ENCODE peak calls at places on chromosomes 13 and 19, in five cellular contexts. M, K, L, A and W are unnamed samples.

GRCh38 chr19:6092329-6093286 is 17.7 kb downstream of the RFX2 start:
- DNase-seq in M (peak), K (peak), L (no peak), A (peak), W (no peak)

GRCh38 chr13:109745702-109746101 is 40.7 kb downstream of the IRS2 start:
- DNase-seq in M (no peak), K (no peak), L (no peak), A (no peak), W (no peak)

GRCh38 chr19:12777217-12778019 is 2.1 kb upstream of the HOOK2 start:
- DNase-seq in M (peak), K (peak), L (peak), A (peak), W (peak)

GRCh38 chr13:49637989-49638388 is 9.7 kb downstream of the ARL11 start:
- DNase-seq in M (no peak), K (no peak), L (no peak), A (no peak), W (no peak)

GRCh38 chr19:55301459-55302331 is 17.9 kb downstream of the BRSK1 start:
- DNase-seq in M (peak), K (peak), L (peak), A (peak), W (peak)

GRCh38 chr19:37928527-37929286 is 21.7 kb downstream of the SIPA1L3 start:
- DNase-seq in M (no peak), K (no peak), L (peak), A (no peak), W (peak)

GRCh38 chr13:33228645-33229445 is 56.7 kb downstream of the STARD13 start:
- DNase-seq in M (peak), K (no peak), L (peak), A (peak), W (no peak)

GRCh38 chr13:103883698-103884097 is 817.5 kb upstream of the SLC10A2 start:
- DNase-seq in M (peak), K (no peak), L (no peak), A (no peak), W (no peak)

GRCh38 chr13:26498524-26499208 is 58.8 kb upstream of the WASF3 start:
- DNase-seq in M (no peak), K (no peak), L (no peak), A (no peak), W (no peak)

GRCh38 chr13:51793570-51794273 is 10.2 kb downstream of the DHRS12 start:
- DNase-seq in M (no peak), K (no peak), L (no peak), A (peak), W (peak)

GRCh38 chr13:110712081-110712848 is 1.2 kb upstream of the ING1 start:
- DNase-seq in M (peak), K (peak), L (peak), A (peak), W (peak)

GRCh38 chr19:43429395-43429794 is 14.7 kb downstream of the TEX101 start:
- DNase-seq in M (no peak), K (no peak), L (no peak), A (no peak), W (no peak)

GRCh38 chr19:43423779-43424178 is 9.1 kb downstream of the TEX101 start:
- DNase-seq in M (no peak), K (no peak), L (no peak), A (no peak), W (no peak)

GRCh38 chr19:43422000-43422688 is 7.5 kb downstream of the TEX101 start:
- DNase-seq in M (no peak), K (no peak), L (no peak), A (no peak), W (no peak)

GRCh38 chr19:43422689-43423066 is 8.0 kb downstream of the TEX101 start:
- DNase-seq in M (no peak), K (no peak), L (no peak), A (no peak), W (no peak)

GRCh38 chr19:43425567-43426392 is 11.1 kb downstream of the TEX101 start:
- DNase-seq in M (peak), K (peak), L (no peak), A (no peak), W (no peak)
- TF ChIP-seq CTCF in M (peak), K (no peak), L (peak), A (peak), W (no peak)

GRCh38 chr13:87674143-87674772 is 3.1 kb downstream of the SLITRK5 start:
- DNase-seq in M (peak), K (no peak), L (no peak), A (no peak), W (no peak)

GRCh38 chr13:87667686-87668085 is 3.5 kb upstream of the SLITRK5 start:
- DNase-seq in M (no peak), K (no peak), L (no peak), A (no peak), W (no peak)

GRCh38 chr13:87671824-87672603 is 843 bp downstream of the SLITRK5 start:
- DNase-seq in M (no peak), K (no peak), L (peak), A (no peak), W (no peak)

GRCh38 chr13:87669379-87669978 is 1.7 kb upstream of the SLITRK5 start:
- DNase-seq in M (peak), K (peak), L (peak), A (no peak), W (no peak)

DNA sequence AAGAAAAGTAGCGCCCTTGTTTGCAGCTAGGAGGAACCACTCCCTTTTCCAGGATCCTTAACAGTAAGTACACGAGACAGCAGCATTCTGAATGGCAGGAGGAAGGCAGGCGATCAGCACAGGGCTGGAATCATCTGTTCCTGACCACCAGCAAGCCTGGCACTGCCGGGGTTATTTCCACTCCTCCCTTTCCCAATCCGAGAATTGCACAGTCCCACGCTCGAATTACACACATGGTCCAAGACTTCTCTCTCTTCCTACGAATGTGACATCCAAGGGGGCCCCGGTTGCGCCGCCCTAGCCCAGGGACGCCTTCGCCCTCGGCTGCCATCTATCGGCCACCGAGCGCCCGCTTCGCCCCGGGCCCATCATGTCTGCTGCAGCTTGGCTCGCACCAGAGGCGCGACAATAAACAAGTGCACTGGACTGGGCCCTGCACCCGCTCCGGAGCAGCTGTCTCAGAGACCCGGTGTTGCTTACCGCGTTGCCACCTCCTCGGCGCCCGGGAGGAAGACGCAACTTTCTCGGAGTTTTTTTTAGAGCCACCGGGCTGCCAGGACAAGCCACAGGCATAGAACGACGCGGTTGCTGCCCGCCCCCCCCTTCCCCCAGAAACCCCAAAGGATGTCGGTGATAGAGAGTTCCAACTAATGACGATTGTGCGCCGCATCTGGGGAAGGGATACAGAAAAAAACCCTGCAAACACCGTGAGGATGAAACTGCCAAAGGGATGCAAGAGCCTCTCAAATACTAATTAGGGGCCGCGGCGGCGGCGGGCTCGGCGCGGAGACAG is at the start of gene SLITRK5:
- DNase-seq in M (peak), K (peak), L (peak), A (peak), W (peak)
- TF ChIP-seq CTCF in M (peak), K (peak), L (peak), A (peak), W (no peak)

GRCh38 chr19:2495130-2495641 is 19.3 kb downstream of the GADD45B start:
- DNase-seq in M (peak), K (peak), L (no peak), A (peak), W (no peak)
- TF ChIP-seq CTCF in M (peak), K (no peak), L (no peak), A (no peak), W (no peak)

DNA sequence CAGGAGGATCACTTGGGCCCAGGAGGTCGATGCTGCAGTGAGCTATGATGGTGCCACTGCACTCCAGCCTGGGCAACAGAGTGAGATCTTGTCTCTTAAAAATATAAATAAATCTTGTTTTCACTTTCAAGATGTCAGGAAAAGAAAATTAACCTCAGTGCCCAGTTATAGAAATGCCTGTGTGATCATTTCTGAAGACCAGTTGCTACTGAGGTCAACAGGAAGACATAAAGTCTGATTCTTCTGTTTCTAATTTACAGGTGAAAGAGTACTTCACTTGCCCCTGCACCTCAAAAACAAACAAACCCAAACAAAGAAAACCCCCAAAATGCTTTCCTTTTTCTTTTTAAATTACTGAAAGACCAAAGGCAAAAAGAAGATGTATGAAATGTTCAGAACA is 174.3 kb upstream of the NBEA start:
- DNase-seq in M (no peak), K (no peak), L (no peak), A (no peak), W (no peak)
- TF ChIP-seq CTCF in M (no peak), K (no peak), L (no peak), A (no peak), W (no peak)

GRCh38 chr19:47661161-47661560 is 52.1 kb upstream of the EHD2 start:
- DNase-seq in M (no peak), K (no peak), L (no peak), A (no peak), W (no peak)

GRCh38 chr19:47663435-47663910 is 49.7 kb upstream of the EHD2 start:
- DNase-seq in M (no peak), K (no peak), L (no peak), A (peak), W (no peak)

GRCh38 chr19:47663911-47664771 is 49.1 kb upstream of the EHD2 start:
- DNase-seq in M (peak), K (peak), L (no peak), A (peak), W (no peak)

GRCh38 chr19:47660435-47660832 is 51.5 kb downstream of the BICRA start:
- DNase-seq in M (no peak), K (peak), L (no peak), A (peak), W (no peak)

DNA sequence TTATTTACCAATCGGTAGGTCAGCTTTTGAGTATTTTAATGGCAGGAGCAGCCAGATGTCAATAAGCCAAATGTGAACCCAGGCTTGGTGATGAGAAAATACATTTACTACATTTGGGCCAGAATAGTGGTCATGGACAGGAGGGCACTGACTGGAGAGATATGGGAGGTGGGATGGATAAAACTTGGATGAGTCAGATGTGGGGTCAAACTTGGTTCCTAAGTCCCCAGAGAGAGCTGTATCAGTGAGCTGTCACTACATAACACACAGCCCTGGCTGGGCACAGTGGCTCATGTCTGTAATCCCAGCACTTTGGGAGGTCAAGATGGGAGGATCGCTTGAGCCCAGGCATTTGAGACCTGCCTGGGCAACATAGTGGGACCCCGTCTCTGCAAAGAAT is 51.7 kb upstream of the EHD2 start:
- DNase-seq in M (no peak), K (no peak), L (no peak), A (no peak), W (no peak)
- TF ChIP-seq CTCF in M (no peak), K (no peak), L (no peak), A (no peak), W (no peak)